ENCODE peak calls at places on chromosomes 5 and 9, in seven cellular contexts. X, C, F, L, O, S and U are unnamed samples. For H3K4me1, the result is how much of the 10 kb centered on the place peaks cover.

GRCh38 chr9:134455951-134456739 is 129.9 kb downstream of the RXRA start:
- DNase-seq in X (peak), C (peak), F (peak), L (peak), O (peak), S (peak), U (peak)

GRCh38 chr5:66307647-66308257 is 163.7 kb downstream of the SREK1 start:
- DNase-seq in X (no peak), C (peak), F (no peak), L (no peak), O (no peak), S (no peak), U (no peak)

GRCh38 chr5:66967102-66967501 is 229.5 kb downstream of the CD180 start:
- DNase-seq in X (no peak), C (peak), F (no peak), L (no peak), O (no peak), S (no peak), U (no peak)

GRCh38 chr9:71097696-71098095 is 23.7 kb downstream of the TRPM3 start:
- DNase-seq in X (no peak), C (no peak), F (no peak), L (no peak), O (no peak), S (no peak), U (no peak)

GRCh38 chr5:88881566-88881965 is 1.4 kb downstream of the MEF2C start:
- DNase-seq in X (no peak), C (no peak), F (no peak), L (no peak), O (no peak), S (no peak), U (no peak)

GRCh38 chr5:150659360-150660107 is 1.5 kb upstream of the MYOZ3 start:
- DNase-seq in X (no peak), C (no peak), F (no peak), L (peak), O (peak), S (peak), U (no peak)

GRCh38 chr5:122420126-122420525 is 108.1 kb downstream of the SNCAIP start:
- DNase-seq in X (no peak), C (no peak), F (no peak), L (no peak), O (no peak), S (no peak), U (no peak)

GRCh38 chr9:10146517-10147331 is 466.1 kb downstream of the PTPRD start:
- DNase-seq in X (no peak), C (no peak), F (no peak), L (no peak), O (no peak), S (no peak), U (no peak)

GRCh38 chr9:16883586-16883985 is 13.1 kb upstream of the BNC2 start:
- DNase-seq in X (no peak), C (no peak), F (no peak), L (no peak), O (no peak), S (no peak), U (no peak)

GRCh38 chr5:125696762-125697161 is 726.4 kb upstream of the GRAMD2B start:
- DNase-seq in X (no peak), C (peak), F (peak), L (no peak), O (no peak), S (no peak), U (peak)

GRCh38 chr5:81525690-81526089 is 131.8 kb upstream of the ACOT12 start:
- DNase-seq in X (no peak), C (peak), F (no peak), L (no peak), O (no peak), S (no peak), U (no peak)

DNA sequence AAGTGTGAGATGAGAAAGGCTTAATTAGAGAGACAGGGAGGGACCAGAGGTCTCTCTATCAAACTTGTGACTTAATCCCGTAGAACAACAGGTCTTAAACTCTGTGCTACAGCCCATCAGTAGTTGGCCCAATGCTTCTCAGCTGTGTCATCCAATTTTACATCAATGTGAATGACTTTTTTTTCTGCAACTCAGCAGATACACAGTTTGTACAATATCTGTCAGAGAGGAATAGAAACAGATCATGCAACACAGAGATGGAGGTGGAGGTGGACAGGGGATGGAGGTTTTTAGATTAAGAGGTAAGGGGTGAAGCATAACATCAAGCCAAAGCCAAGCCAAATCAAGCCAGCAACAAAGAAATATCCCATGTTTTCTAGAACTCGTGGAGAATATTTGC is 43.0 kb downstream of the FBXW11 start:
- DNase-seq in X (no peak), C (no peak), F (no peak), L (no peak), O (no peak), S (no peak), U (no peak)
- H3K4me3 ChIP-seq in X (no peak), C (no peak), F (no peak), L (no peak), O (no peak), S (no peak), U (no peak)

GRCh38 chr9:131722260-131722659 is 17.6 kb downstream of the RAPGEF1 start:
- DNase-seq in X (no peak), C (no peak), F (no peak), L (no peak), O (no peak), S (no peak), U (peak)

GRCh38 chr9:131719262-131719908 is 20.5 kb downstream of the RAPGEF1 start:
- DNase-seq in X (no peak), C (no peak), F (no peak), L (no peak), O (no peak), S (no peak), U (no peak)

GRCh38 chr9:131717719-131718460 is 22.0 kb downstream of the RAPGEF1 start:
- DNase-seq in X (no peak), C (no peak), F (no peak), L (no peak), O (no peak), S (peak), U (no peak)

GRCh38 chr9:131721096-131721495 is 18.8 kb downstream of the RAPGEF1 start:
- DNase-seq in X (no peak), C (no peak), F (no peak), L (no peak), O (no peak), S (no peak), U (no peak)

GRCh38 chr9:131720330-131720729 is 19.5 kb downstream of the RAPGEF1 start:
- DNase-seq in X (no peak), C (no peak), F (no peak), L (no peak), O (no peak), S (no peak), U (no peak)
- H3K4me1 ChIP-seq in X (under half), C (under half), F (under half), L (under half), O (half or more), S (under half), U (under half)

DNA sequence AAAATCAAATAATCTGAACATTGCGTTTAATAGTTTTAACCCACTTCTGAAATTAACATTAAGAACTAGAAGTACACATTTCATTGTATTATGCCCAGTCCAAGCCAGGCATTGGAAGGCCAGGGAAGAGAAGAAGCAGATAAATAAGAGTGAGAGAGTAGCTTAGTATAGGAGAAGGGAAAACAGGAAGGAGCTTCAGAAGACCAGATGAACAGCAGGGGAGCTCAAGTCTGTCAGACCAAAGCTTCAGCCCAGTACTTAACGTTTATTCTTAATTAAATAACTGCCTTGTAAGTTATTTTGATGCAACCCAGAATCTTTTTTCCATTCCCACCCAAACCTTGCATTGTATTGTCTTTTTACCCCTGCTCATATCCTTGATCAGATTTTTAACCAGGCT is 11.5 kb upstream of the FAM120AOS start:
- DNase-seq in X (no peak), C (no peak), F (no peak), L (no peak), O (no peak), S (no peak), U (no peak)
- H3K4me3 ChIP-seq in X (no peak), C (no peak), F (no peak), L (no peak), O (no peak), S (no peak), U (no peak)

GRCh38 chr9:124283232-124283814 is 25.6 kb downstream of the NEK6 start:
- DNase-seq in X (no peak), C (no peak), F (no peak), L (no peak), O (no peak), S (no peak), U (no peak)
- H3K4me1 ChIP-seq in X (under half), C (half or more), F (half or more), L (half or more), O (under half), S (under half), U (under half)

GRCh38 chr9:14961372-14962068 is 51.3 kb upstream of the FREM1 start:
- DNase-seq in X (peak), C (no peak), F (no peak), L (no peak), O (no peak), S (peak), U (no peak)
- H3K4me3 ChIP-seq in X (no peak), C (no peak), F (no peak), L (no peak), O (no peak), S (peak), U (no peak)

DNA sequence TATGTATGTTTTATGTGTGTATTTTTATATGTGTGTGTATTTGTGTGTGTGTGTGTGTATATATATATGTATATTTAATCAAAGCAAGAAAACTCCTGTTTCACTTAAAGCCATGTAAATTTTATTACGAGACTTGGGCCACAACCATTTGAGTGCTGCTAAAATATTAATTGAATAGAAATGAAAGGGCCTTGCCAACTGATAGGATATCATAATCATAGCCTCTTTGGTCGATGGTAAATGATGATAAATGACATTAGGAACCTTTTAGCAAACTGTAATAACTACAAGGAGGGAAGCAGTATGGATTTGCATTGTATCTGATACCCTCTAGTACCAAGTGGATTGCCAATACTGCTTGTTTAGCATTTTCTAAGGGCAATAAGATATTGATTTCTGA is 7.9 kb downstream of the TLE4 start:
- DNase-seq in X (no peak), C (no peak), F (no peak), L (no peak), O (no peak), S (no peak), U (no peak)
- H3K4me1 ChIP-seq in X (under half), C (under half), F (under half), L (half or more), O (half or more), S (under half), U (under half)

GRCh38 chr5:128536861-128537305 is 1.2 kb downstream of the FBN2 start:
- DNase-seq in X (no peak), C (no peak), F (no peak), L (no peak), O (no peak), S (no peak), U (no peak)
- H3K4me3 ChIP-seq in X (peak), C (peak), F (peak), L (peak), O (peak), S (peak), U (no peak)